ENCODE peak calls at places on chromosomes 4 and X, in six cellular contexts. One of them, this sample, is unnamed.

GRCh38 chr4:174697164-174697563 is 131.9 kb downstream of the GLRA3 start:
- DNase-seq in PC-3: no peak
- DNase-seq in endothelial cell of umbilical vein: no peak
- DNase-seq in Karpas-422: no peak
- DNase-seq in kidney: no peak
- DNase-seq in colonic mucosa: no peak
- DNase-seq in this sample: no peak

GRCh38 chr4:4852591-4853362 is 6.7 kb upstream of the MSX1 start:
- DNase-seq in Karpas-422: no peak
- DNase-seq in endothelial cell of umbilical vein: peak
- DNase-seq in colonic mucosa: no peak
- DNase-seq in PC-3: no peak
- DNase-seq in kidney: peak
- DNase-seq in this sample: no peak

GRCh38 chrX:10356979-10357378 is 200.2 kb downstream of the CLCN4 start:
- DNase-seq in colonic mucosa: no peak
- DNase-seq in endothelial cell of umbilical vein: no peak
- DNase-seq in kidney: no peak
- DNase-seq in Karpas-422: no peak
- DNase-seq in PC-3: peak
- DNase-seq in this sample: no peak

GRCh38 chrX:70422886-70423336 is at the start of gene GDPD2:
- DNase-seq in colonic mucosa: peak
- DNase-seq in PC-3: peak
- DNase-seq in kidney: no peak
- DNase-seq in Karpas-422: peak
- DNase-seq in endothelial cell of umbilical vein: no peak
- DNase-seq in this sample: peak

GRCh38 chr4:88005086-88005485 is 2.3 kb upstream of the PKD2 start:
- DNase-seq in endothelial cell of umbilical vein: no peak
- DNase-seq in kidney: no peak
- DNase-seq in Karpas-422: no peak
- DNase-seq in PC-3: no peak
- DNase-seq in colonic mucosa: no peak
- DNase-seq in this sample: no peak

GRCh38 chrX:129665916-129666644 is 11.3 kb upstream of the APLN start:
- DNase-seq in colonic mucosa: no peak
- DNase-seq in PC-3: peak
- DNase-seq in kidney: no peak
- DNase-seq in Karpas-422: no peak
- DNase-seq in endothelial cell of umbilical vein: peak
- DNase-seq in this sample: no peak

GRCh38 chr4:128285085-128286023 is 2.3 kb downstream of the PGRMC2 start:
- DNase-seq in endothelial cell of umbilical vein: peak
- DNase-seq in Karpas-422: no peak
- DNase-seq in kidney: no peak
- DNase-seq in colonic mucosa: peak
- DNase-seq in PC-3: peak
- DNase-seq in this sample: peak

GRCh38 chr4:135249006-135249405 is 1047.4 kb upstream of the PABPC4L start:
- DNase-seq in endothelial cell of umbilical vein: no peak
- DNase-seq in kidney: no peak
- DNase-seq in Karpas-422: no peak
- DNase-seq in colonic mucosa: no peak
- DNase-seq in PC-3: no peak
- DNase-seq in this sample: no peak

GRCh38 chr4:45350438-45350837 is 624.1 kb upstream of the GNPDA2 start:
- DNase-seq in Karpas-422: peak
- DNase-seq in endothelial cell of umbilical vein: no peak
- DNase-seq in PC-3: peak
- DNase-seq in colonic mucosa: no peak
- DNase-seq in kidney: no peak
- DNase-seq in this sample: no peak
- H3K9ac ChIP-seq in Karpas-422: peak
- H3K9ac ChIP-seq in endothelial cell of umbilical vein: no peak
- H3K9ac ChIP-seq in PC-3: no peak
- H3K9ac ChIP-seq in colonic mucosa: no peak
- H3K9ac ChIP-seq in kidney: no peak
- H3K9ac ChIP-seq in this sample: no peak

DNA sequence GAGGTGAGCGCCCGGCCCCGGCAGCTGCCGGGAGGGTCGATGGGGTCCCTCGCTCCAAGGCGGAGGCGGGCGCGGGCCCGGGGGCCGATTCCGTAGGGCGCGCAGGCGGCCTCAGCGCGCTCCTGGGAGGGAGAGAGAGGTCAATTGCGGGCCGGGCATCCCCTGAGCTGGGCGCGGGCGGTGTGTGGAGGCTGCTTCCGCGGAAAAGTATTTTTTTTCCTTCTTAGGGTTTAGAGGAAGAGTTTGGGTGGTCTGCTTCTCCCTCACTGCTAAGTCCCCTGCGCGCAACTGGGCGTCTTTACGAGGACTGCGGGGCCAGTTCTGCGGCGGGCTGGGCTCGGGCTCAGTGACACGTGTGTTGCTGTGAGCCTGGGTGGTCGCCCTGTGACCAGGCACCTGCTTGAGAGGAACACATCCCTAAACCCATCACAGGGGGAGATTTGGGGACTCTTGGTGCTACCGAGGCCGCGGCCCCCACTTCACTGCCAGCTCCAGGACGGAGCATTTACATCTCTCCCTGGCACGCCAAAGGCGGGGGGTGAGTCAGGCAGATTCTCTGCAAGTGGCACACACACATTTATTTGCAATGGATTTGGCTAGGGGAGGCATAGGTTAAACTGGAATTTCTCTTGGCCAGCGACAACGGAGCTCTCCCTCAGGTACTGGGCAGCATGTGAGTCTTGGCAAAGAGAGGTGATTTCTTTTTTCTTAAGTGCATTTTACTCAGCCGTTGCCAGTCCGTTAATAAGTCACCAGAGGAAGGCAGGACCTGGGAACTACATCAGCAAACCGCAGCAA is 151.2 kb upstream of the SLC4A4 start:
- DNase-seq in Karpas-422: no peak
- DNase-seq in kidney: peak
- DNase-seq in endothelial cell of umbilical vein: no peak
- DNase-seq in colonic mucosa: peak
- DNase-seq in PC-3: peak
- DNase-seq in this sample: no peak
- H3K9ac ChIP-seq in Karpas-422: peak
- H3K9ac ChIP-seq in kidney: no peak
- H3K9ac ChIP-seq in endothelial cell of umbilical vein: no peak
- H3K9ac ChIP-seq in colonic mucosa: peak
- H3K9ac ChIP-seq in PC-3: peak
- H3K9ac ChIP-seq in this sample: no peak

DNA sequence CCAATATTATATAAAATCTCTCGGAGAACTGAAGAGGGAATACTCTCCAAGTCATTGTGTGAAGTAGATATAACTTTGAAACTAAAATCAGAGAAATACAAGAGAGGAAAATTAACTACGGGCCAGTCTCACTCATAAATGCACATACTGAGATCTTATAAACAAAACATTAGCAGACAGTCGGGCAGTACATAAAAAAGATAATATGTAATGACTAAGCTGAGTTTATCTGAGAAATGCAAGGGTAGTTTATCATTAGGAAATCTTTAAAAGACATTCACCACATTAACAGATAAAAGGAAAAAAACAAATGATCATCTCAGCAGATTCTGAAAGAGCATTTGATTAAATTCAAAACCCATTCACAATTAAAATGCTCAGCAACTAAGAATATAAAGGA is 116.7 kb downstream of the NYX start:
- DNase-seq in PC-3: no peak
- DNase-seq in endothelial cell of umbilical vein: peak
- DNase-seq in kidney: no peak
- DNase-seq in colonic mucosa: no peak
- DNase-seq in Karpas-422: no peak
- DNase-seq in this sample: no peak
- H3K9ac ChIP-seq in PC-3: no peak
- H3K9ac ChIP-seq in endothelial cell of umbilical vein: no peak
- H3K9ac ChIP-seq in kidney: no peak
- H3K9ac ChIP-seq in colonic mucosa: no peak
- H3K9ac ChIP-seq in Karpas-422: no peak
- H3K9ac ChIP-seq in this sample: no peak

GRCh38 chr4:186068581-186069402 is at the start of gene TLR3:
- DNase-seq in endothelial cell of umbilical vein: peak
- DNase-seq in PC-3: peak
- DNase-seq in Karpas-422: peak
- DNase-seq in colonic mucosa: peak
- DNase-seq in kidney: no peak
- DNase-seq in this sample: no peak
- H3K9ac ChIP-seq in endothelial cell of umbilical vein: peak
- H3K9ac ChIP-seq in PC-3: no peak
- H3K9ac ChIP-seq in Karpas-422: no peak
- H3K9ac ChIP-seq in colonic mucosa: peak
- H3K9ac ChIP-seq in kidney: peak
- H3K9ac ChIP-seq in this sample: no peak

DNA sequence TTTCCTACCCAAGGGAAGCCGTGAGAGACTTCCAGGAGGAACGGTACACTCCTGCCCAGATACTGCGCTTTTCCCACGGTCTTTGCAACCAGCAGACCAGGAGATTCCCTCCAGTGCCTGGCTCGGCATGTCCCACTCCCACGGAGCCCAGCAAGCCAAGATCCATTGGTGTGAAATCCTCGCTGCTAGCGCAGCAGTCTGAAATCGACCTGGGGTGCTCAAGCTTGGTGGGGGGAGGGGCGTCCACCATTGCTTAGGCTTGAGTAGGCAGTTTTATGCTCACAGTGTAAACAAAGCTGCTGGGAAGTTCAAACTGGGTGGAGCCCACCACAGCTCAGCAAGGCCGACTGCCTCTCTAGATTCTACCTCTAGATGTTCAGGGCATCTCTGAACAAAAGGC is 284.8 kb upstream of the FGF13 start:
- DNase-seq in Karpas-422: no peak
- DNase-seq in endothelial cell of umbilical vein: no peak
- DNase-seq in PC-3: no peak
- DNase-seq in colonic mucosa: no peak
- DNase-seq in kidney: peak
- DNase-seq in this sample: no peak
- H3K9ac ChIP-seq in Karpas-422: no peak
- H3K9ac ChIP-seq in endothelial cell of umbilical vein: no peak
- H3K9ac ChIP-seq in PC-3: no peak
- H3K9ac ChIP-seq in colonic mucosa: no peak
- H3K9ac ChIP-seq in kidney: no peak
- H3K9ac ChIP-seq in this sample: no peak

DNA sequence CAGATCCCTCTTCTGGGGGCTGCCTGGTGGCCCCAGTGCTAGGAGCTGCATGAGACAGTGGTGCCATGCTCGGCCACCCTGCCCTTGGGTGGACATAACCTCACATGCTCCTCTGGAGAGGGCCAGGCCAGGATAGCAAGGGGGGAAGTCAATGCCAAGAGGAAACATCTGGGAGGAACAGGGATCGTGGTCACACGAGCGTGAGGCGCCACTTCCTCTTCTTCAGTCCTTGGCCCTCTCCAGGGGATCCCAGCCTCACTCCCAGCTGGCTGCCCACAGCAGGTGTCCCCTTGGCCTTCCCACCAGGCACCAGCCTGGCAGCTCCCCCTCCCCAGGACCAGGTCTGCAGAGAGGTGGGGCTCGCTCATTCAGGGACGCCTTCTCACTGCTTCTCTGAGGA is 28.6 kb downstream of the TBC1D14 start:
- DNase-seq in Karpas-422: no peak
- DNase-seq in PC-3: no peak
- DNase-seq in endothelial cell of umbilical vein: peak
- DNase-seq in kidney: no peak
- DNase-seq in colonic mucosa: no peak
- DNase-seq in this sample: no peak
- H3K9ac ChIP-seq in Karpas-422: no peak
- H3K9ac ChIP-seq in PC-3: no peak
- H3K9ac ChIP-seq in endothelial cell of umbilical vein: no peak
- H3K9ac ChIP-seq in kidney: no peak
- H3K9ac ChIP-seq in colonic mucosa: no peak
- H3K9ac ChIP-seq in this sample: no peak

GRCh38 chr4:17111959-17112659 is 213.7 kb upstream of the LDB2 start:
- DNase-seq in PC-3: no peak
- DNase-seq in endothelial cell of umbilical vein: no peak
- DNase-seq in Karpas-422: peak
- DNase-seq in colonic mucosa: no peak
- DNase-seq in kidney: no peak
- DNase-seq in this sample: peak
- H3K9ac ChIP-seq in PC-3: no peak
- H3K9ac ChIP-seq in endothelial cell of umbilical vein: no peak
- H3K9ac ChIP-seq in Karpas-422: no peak
- H3K9ac ChIP-seq in colonic mucosa: no peak
- H3K9ac ChIP-seq in kidney: no peak
- H3K9ac ChIP-seq in this sample: no peak

This sample was measured in HepG2.